ENCODE peak calls at places on chromosomes 6 and 20, in seven cellular contexts. One of them, this sample, is unnamed.

GRCh38 chr20:4073852-4074741 is 58.7 kb upstream of the RNF24 start:
- DNase-seq in AG04449: no peak
- DNase-seq in GM12865: no peak
- DNase-seq in PC-3: no peak
- DNase-seq in cardiac fibroblast: no peak
- DNase-seq in bronchial epithelial cell: no peak
- DNase-seq in ascending aorta: no peak
- DNase-seq in this sample: no peak

GRCh38 chr6:3226422-3227362 is 761 bp downstream of the TUBB2B start:
- DNase-seq in AG04449: no peak
- DNase-seq in GM12865: peak; percentile 54
- DNase-seq in PC-3: no peak
- DNase-seq in cardiac fibroblast: no peak
- DNase-seq in bronchial epithelial cell: no peak
- DNase-seq in ascending aorta: no peak
- DNase-seq in this sample: no peak

GRCh38 chr6:139448998-139449610 is 74.7 kb upstream of the CITED2 start:
- DNase-seq in AG04449: no peak
- DNase-seq in GM12865: no peak
- DNase-seq in PC-3: no peak
- DNase-seq in cardiac fibroblast: no peak
- DNase-seq in bronchial epithelial cell: no peak
- DNase-seq in ascending aorta: no peak
- DNase-seq in this sample: no peak

GRCh38 chr6:159533016-159533415 is 160.0 kb downstream of the SOD2 start:
- DNase-seq in AG04449: no peak
- DNase-seq in GM12865: no peak
- DNase-seq in PC-3: no peak
- DNase-seq in cardiac fibroblast: no peak
- DNase-seq in bronchial epithelial cell: no peak
- DNase-seq in ascending aorta: no peak
- DNase-seq in this sample: no peak

GRCh38 chr20:21102252-21102609 is 3.9 kb downstream of the LINC00237 start:
- DNase-seq in AG04449: no peak
- DNase-seq in GM12865: peak; percentile 21
- DNase-seq in PC-3: no peak
- DNase-seq in cardiac fibroblast: no peak
- DNase-seq in bronchial epithelial cell: no peak
- DNase-seq in ascending aorta: no peak
- DNase-seq in this sample: no peak

GRCh38 chr6:40874495-40874894 is 164.5 kb downstream of the UNC5CL start:
- DNase-seq in AG04449: no peak
- DNase-seq in GM12865: no peak
- DNase-seq in PC-3: no peak
- DNase-seq in cardiac fibroblast: no peak
- DNase-seq in bronchial epithelial cell: no peak
- DNase-seq in ascending aorta: no peak
- DNase-seq in this sample: no peak

GRCh38 chr6:105769987-105770386 is 316.1 kb upstream of the PRDM1 start:
- DNase-seq in AG04449: no peak
- DNase-seq in GM12865: no peak
- DNase-seq in PC-3: peak; percentile 82
- DNase-seq in cardiac fibroblast: peak; percentile 38
- DNase-seq in bronchial epithelial cell: peak; percentile 92
- DNase-seq in ascending aorta: no peak
- DNase-seq in this sample: no peak

GRCh38 chr6:113662049-113662655 is 195.0 kb upstream of the MARCKS start:
- DNase-seq in AG04449: no peak
- DNase-seq in GM12865: no peak
- DNase-seq in PC-3: no peak
- DNase-seq in cardiac fibroblast: no peak
- DNase-seq in bronchial epithelial cell: no peak
- DNase-seq in ascending aorta: no peak
- DNase-seq in this sample: no peak

GRCh38 chr20:41631826-41632225 is 13.6 kb upstream of the CHD6 start:
- DNase-seq in AG04449: no peak
- DNase-seq in GM12865: no peak
- DNase-seq in PC-3: no peak
- DNase-seq in cardiac fibroblast: peak; percentile 81
- DNase-seq in bronchial epithelial cell: no peak
- DNase-seq in ascending aorta: peak; percentile 62
- DNase-seq in this sample: peak; percentile 59

GRCh38 chr6:48429021-48429420 is 318.0 kb upstream of the PTCHD4 start:
- DNase-seq in AG04449: no peak
- DNase-seq in GM12865: no peak
- DNase-seq in PC-3: peak; percentile 14
- DNase-seq in cardiac fibroblast: peak; percentile 6
- DNase-seq in bronchial epithelial cell: peak; percentile 12
- DNase-seq in ascending aorta: no peak
- DNase-seq in this sample: no peak

GRCh38 chr6:159257846-159258245 is 88.6 kb downstream of the FNDC1 start:
- DNase-seq in AG04449: no peak
- DNase-seq in GM12865: no peak
- DNase-seq in PC-3: no peak
- DNase-seq in cardiac fibroblast: peak; percentile 12
- DNase-seq in bronchial epithelial cell: peak; percentile 68
- DNase-seq in ascending aorta: no peak
- DNase-seq in this sample: no peak

GRCh38 chr6:111601875-111602274 is 3.8 kb downstream of the TRAF3IP2 start:
- DNase-seq in AG04449: no peak
- DNase-seq in GM12865: no peak
- DNase-seq in PC-3: no peak
- DNase-seq in cardiac fibroblast: peak; percentile 62
- DNase-seq in bronchial epithelial cell: no peak
- DNase-seq in ascending aorta: no peak
- DNase-seq in this sample: no peak

GRCh38 chr20:18621004-18621403 is 33.1 kb downstream of the DTD1 start:
- DNase-seq in AG04449: no peak
- DNase-seq in GM12865: no peak
- DNase-seq in PC-3: no peak
- DNase-seq in cardiac fibroblast: no peak
- DNase-seq in bronchial epithelial cell: no peak
- DNase-seq in ascending aorta: no peak
- DNase-seq in this sample: no peak

GRCh38 chr6:35174043-35174434 is 32.9 kb upstream of the TCP11 start:
- DNase-seq in AG04449: no peak
- DNase-seq in GM12865: peak; percentile 45
- DNase-seq in PC-3: no peak
- DNase-seq in cardiac fibroblast: no peak
- DNase-seq in bronchial epithelial cell: no peak
- DNase-seq in ascending aorta: no peak
- DNase-seq in this sample: no peak

GRCh38 chr6:166173292-166173951 is 5.8 kb upstream of the TBXT start:
- DNase-seq in AG04449: no peak
- DNase-seq in GM12865: peak; percentile 86
- DNase-seq in PC-3: no peak
- DNase-seq in cardiac fibroblast: peak; percentile 10
- DNase-seq in bronchial epithelial cell: no peak
- DNase-seq in ascending aorta: no peak
- DNase-seq in this sample: no peak
- H3K4me3 ChIP-seq in AG04449: no peak overlapping the region
- H3K4me3 ChIP-seq in GM12865: peak overlapping the region; percentile 34
- H3K4me3 ChIP-seq in PC-3: no peak overlapping the region
- H3K4me3 ChIP-seq in cardiac fibroblast: no peak overlapping the region
- H3K4me3 ChIP-seq in bronchial epithelial cell: no peak overlapping the region
- H3K4me3 ChIP-seq in ascending aorta: no peak overlapping the region
- H3K4me3 ChIP-seq in this sample: peak overlapping the region; percentile 10

GRCh38 chr20:461254-462198 is 807 bp downstream of the TBC1D20 start:
- DNase-seq in AG04449: no peak
- DNase-seq in GM12865: peak; percentile 56
- DNase-seq in PC-3: peak; percentile 42
- DNase-seq in cardiac fibroblast: peak; percentile 59
- DNase-seq in bronchial epithelial cell: peak; percentile 17
- DNase-seq in ascending aorta: no peak
- DNase-seq in this sample: peak; percentile 48

GRCh38 chr20:458766-459165 is 3.6 kb downstream of the TBC1D20 start:
- DNase-seq in AG04449: no peak
- DNase-seq in GM12865: no peak
- DNase-seq in PC-3: no peak
- DNase-seq in cardiac fibroblast: no peak
- DNase-seq in bronchial epithelial cell: no peak
- DNase-seq in ascending aorta: no peak
- DNase-seq in this sample: no peak

GRCh38 chr20:460180-460579 is 2.2 kb downstream of the TBC1D20 start:
- DNase-seq in AG04449: no peak
- DNase-seq in GM12865: no peak
- DNase-seq in PC-3: no peak
- DNase-seq in cardiac fibroblast: no peak
- DNase-seq in bronchial epithelial cell: no peak
- DNase-seq in ascending aorta: no peak
- DNase-seq in this sample: no peak

GRCh38 chr20:460707-461106 is 1.6 kb downstream of the TBC1D20 start:
- DNase-seq in AG04449: no peak
- DNase-seq in GM12865: no peak
- DNase-seq in PC-3: no peak
- DNase-seq in cardiac fibroblast: peak; percentile 32
- DNase-seq in bronchial epithelial cell: no peak
- DNase-seq in ascending aorta: no peak
- DNase-seq in this sample: no peak

GRCh38 chr20:462199-462991 is at the start of gene TBC1D20:
- DNase-seq in AG04449: no peak
- DNase-seq in GM12865: peak; percentile 92
- DNase-seq in PC-3: peak; percentile 95
- DNase-seq in cardiac fibroblast: peak; percentile 85
- DNase-seq in bronchial epithelial cell: peak; percentile 74
- DNase-seq in ascending aorta: peak; percentile 24
- DNase-seq in this sample: peak; percentile 84
- TF ChIP-seq CTCF in AG04449: peak; percentile 29
- TF ChIP-seq CTCF in GM12865: no peak
- TF ChIP-seq CTCF in PC-3: peak; percentile 47
- TF ChIP-seq CTCF in cardiac fibroblast: peak; percentile 27
- TF ChIP-seq CTCF in bronchial epithelial cell: peak; percentile 35
- TF ChIP-seq CTCF in ascending aorta: no peak
- TF ChIP-seq CTCF in this sample: peak; percentile 15

DNA sequence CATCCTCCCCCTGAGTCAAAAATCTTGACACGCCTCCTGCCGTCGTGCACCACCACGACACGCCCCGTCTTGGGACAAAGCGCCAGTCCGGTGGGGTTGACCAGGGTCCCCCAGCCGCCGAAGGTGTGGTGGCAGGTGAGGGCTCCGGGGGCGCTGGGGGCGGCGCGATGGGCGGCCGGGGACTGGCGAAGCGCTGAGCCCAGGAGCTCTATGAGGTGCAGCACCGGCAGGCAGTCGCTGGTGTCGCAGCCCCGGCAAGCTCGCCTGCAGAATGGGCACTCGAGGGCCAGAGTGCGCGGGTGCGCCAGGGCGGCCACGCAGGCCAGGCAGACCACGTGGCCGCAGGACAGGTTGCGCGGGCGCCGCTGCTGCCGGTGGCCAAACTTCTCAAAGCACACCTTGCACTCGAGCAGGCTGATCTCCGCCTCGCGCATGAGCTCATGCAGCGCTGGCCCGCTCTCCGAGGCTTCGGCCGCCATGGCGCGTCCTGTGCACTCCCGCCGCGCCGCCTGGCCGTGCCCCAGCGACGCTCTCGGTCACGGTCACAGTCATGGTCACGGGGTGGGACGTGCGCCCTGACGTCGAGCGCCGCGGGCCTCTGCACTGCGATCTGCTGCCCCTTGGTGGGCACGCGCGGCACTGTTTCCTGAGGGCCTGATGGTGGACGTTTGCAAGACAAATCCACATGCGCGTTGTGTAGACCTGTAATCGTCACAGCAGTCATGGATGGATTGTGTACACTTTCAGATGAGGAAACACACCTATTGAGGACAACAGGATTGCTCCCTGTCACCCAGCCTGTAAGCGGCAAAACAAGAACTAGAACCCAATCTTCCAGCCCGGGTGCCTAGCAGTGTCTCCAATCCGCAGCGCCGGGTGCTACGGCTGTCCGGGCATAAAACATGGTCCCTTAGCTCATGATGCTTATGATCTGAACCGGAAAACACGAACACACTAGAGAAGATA is at the start of gene NHLRC1:
- DNase-seq in AG04449: no peak
- DNase-seq in GM12865: peak; percentile 92
- DNase-seq in PC-3: peak; percentile 93
- DNase-seq in cardiac fibroblast: peak; percentile 91
- DNase-seq in bronchial epithelial cell: peak; percentile 74
- DNase-seq in ascending aorta: peak; percentile 68
- DNase-seq in this sample: peak; percentile 90
- H3K4me3 ChIP-seq in AG04449: peak within 1 kb of the TSS; percentile 62
- H3K4me3 ChIP-seq in GM12865: peak within 1 kb of the TSS; percentile 36
- H3K4me3 ChIP-seq in PC-3: peak within 1 kb of the TSS; percentile 69
- H3K4me3 ChIP-seq in cardiac fibroblast: peak within 1 kb of the TSS; percentile 65
- H3K4me3 ChIP-seq in bronchial epithelial cell: peak within 1 kb of the TSS; percentile 50
- H3K4me3 ChIP-seq in ascending aorta: peak within 1 kb of the TSS; percentile 77
- H3K4me3 ChIP-seq in this sample: peak within 1 kb of the TSS; percentile 68

DNA sequence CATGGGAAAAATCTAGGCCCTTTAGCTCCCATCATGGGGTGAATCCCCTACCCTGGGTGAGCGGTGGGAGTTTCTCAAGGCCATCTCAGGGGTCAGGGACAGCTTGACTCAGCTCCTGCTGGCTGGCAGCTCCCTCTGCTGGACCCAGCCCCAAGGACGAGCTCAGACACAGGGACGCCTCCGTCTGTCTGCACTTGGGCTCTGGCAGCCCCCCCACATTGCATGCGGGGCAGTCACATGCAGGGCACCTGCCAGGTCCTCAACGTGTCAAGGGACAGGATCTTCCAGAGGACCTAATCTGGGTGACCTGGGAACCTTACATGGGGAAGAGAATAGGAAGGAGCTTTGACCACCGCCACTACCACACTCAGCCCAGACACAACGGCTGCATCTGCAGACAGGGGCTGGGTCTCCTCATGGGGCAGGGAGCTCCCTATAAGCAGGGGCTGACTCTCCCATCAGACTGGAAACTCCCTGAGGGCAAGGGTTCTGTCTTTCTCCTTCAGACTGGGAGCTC is 173.4 kb downstream of the MRPL14 start:
- DNase-seq in AG04449: no peak
- DNase-seq in GM12865: no peak
- DNase-seq in PC-3: no peak
- DNase-seq in cardiac fibroblast: peak; percentile 33
- DNase-seq in bronchial epithelial cell: no peak
- DNase-seq in ascending aorta: no peak
- DNase-seq in this sample: peak; percentile 73
- TF ChIP-seq CTCF in AG04449: peak; percentile 54
- TF ChIP-seq CTCF in GM12865: no peak
- TF ChIP-seq CTCF in PC-3: peak; percentile 41
- TF ChIP-seq CTCF in cardiac fibroblast: peak; percentile 51
- TF ChIP-seq CTCF in bronchial epithelial cell: peak; percentile 37
- TF ChIP-seq CTCF in ascending aorta: no peak
- TF ChIP-seq CTCF in this sample: peak; percentile 57

DNA sequence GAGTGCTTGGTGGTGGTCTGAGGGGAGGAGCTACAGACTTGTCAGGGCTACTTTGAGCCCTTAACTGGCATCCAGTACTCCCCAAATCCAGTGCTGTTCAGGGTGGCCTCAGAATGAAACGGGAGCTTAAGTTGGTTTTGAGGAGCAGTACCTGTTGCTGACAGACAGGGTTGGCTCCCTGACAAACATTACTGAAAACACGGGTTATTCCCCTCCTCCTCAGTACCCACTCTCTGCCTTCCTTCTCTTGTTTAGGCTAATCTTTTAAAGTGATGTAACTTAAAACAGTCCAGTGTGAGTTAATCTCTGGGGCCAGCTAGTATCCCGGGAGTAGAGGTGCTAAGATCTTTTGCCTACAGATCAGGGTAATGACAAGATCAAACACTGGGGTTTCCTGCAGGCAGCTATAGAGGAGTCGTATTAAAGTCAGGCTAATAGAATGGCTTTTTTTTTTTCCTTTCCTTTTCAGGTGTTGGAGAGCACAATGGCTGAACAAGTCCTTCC is 3.7 kb downstream of the TNFAIP3 start:
- DNase-seq in AG04449: no peak
- DNase-seq in GM12865: peak; percentile 87
- DNase-seq in PC-3: no peak
- DNase-seq in cardiac fibroblast: peak; percentile 61
- DNase-seq in bronchial epithelial cell: peak; percentile 68
- DNase-seq in ascending aorta: no peak
- DNase-seq in this sample: no peak
- H3K4me3 ChIP-seq in AG04449: no peak overlapping the region
- H3K4me3 ChIP-seq in GM12865: peak overlapping the region; percentile 81
- H3K4me3 ChIP-seq in PC-3: no peak overlapping the region
- H3K4me3 ChIP-seq in cardiac fibroblast: peak overlapping the region; percentile 92
- H3K4me3 ChIP-seq in bronchial epithelial cell: peak overlapping the region; percentile 14
- H3K4me3 ChIP-seq in ascending aorta: peak overlapping the region; percentile 32
- H3K4me3 ChIP-seq in this sample: peak overlapping the region; percentile 34

This sample was measured in left ventricle myocardium inferior.